ENCODE peak calls at places on chromosome 11, in five cellular contexts. A, X, U, K and T are unnamed samples.

GRCh38 chr11:35792148-35792845 is 129.7 kb downstream of the TRIM44 start:
- DNase-seq in A (no peak), X (no peak), U (no peak), K (no peak), T (no peak)

GRCh38 chr11:82043316-82043715 is 690.3 kb downstream of the FAM181B start:
- DNase-seq in A (no peak), X (no peak), U (no peak), K (no peak), T (no peak)

GRCh38 chr11:57800444-57801184 is 39.0 kb downstream of the CTNND1 start:
- DNase-seq in A (peak; percentile 51), X (no peak), U (peak; percentile 43), K (no peak), T (peak; percentile 35)

GRCh38 chr11:1148752-1149180 is 9.0 kb upstream of the MUC5AC start:
- DNase-seq in A (no peak), X (no peak), U (no peak), K (no peak), T (no peak)

GRCh38 chr11:79694368-79694767 is 253.5 kb upstream of the TENM4 start:
- DNase-seq in A (no peak), X (no peak), U (no peak), K (no peak), T (no peak)

GRCh38 chr11:76735841-76736240 is 47.3 kb upstream of the TSKU start:
- DNase-seq in A (no peak), X (no peak), U (no peak), K (no peak), T (no peak)

GRCh38 chr11:69819541-69820070 is 390 bp upstream of the FGF3 start:
- DNase-seq in A (peak; percentile 57), X (no peak), U (no peak), K (no peak), T (no peak)

GRCh38 chr11:65430406-65431217 is 8.0 kb downstream of the NEAT1 start:
- DNase-seq in A (no peak), X (no peak), U (no peak), K (peak; percentile 6), T (no peak)

GRCh38 chr11:60194511-60194910 is 11.6 kb upstream of the MS4A6A start:
- DNase-seq in A (no peak), X (no peak), U (no peak), K (no peak), T (no peak)

GRCh38 chr11:225734-226453 is 10.2 kb downstream of the SIRT3 start:
- DNase-seq in A (no peak), X (no peak), U (no peak), K (no peak), T (peak; percentile 20)

GRCh38 chr11:60127311-60127811 is 38.9 kb downstream of the MS4A2 start:
- DNase-seq in A (no peak), X (no peak), U (no peak), K (no peak), T (peak; percentile 16)

GRCh38 chr11:119323532-119324033 is 6.7 kb upstream of the MCAM start:
- DNase-seq in A (peak; percentile 82), X (peak; percentile 86), U (no peak), K (peak; percentile 75), T (no peak)

GRCh38 chr11:121839821-121840220 is 276.2 kb downstream of the BLID start:
- DNase-seq in A (no peak), X (no peak), U (no peak), K (no peak), T (no peak)

GRCh38 chr11:79834015-79834414 is 393.2 kb upstream of the TENM4 start:
- DNase-seq in A (no peak), X (no peak), U (no peak), K (no peak), T (no peak)

GRCh38 chr11:17773674-17774073 is 39.1 kb downstream of the KCNC1 start:
- DNase-seq in A (no peak), X (no peak), U (no peak), K (no peak), T (no peak)

GRCh38 chr11:35083181-35084061 is 55.5 kb upstream of the CD44 start:
- DNase-seq in A (peak; percentile 38), X (no peak), U (peak; percentile 98), K (peak; percentile 19), T (peak; percentile 98)

GRCh38 chr11:118438314-118438931 is 2.1 kb downstream of the KMT2A start:
- DNase-seq in A (peak; percentile 63), X (peak; percentile 41), U (peak; percentile 47), K (no peak), T (peak; percentile 39)

GRCh38 chr11:26949846-26950245 is 44.1 kb upstream of the FIBIN start:
- DNase-seq in A (no peak), X (no peak), U (no peak), K (no peak), T (no peak)

GRCh38 chr11:130671801-130672700 is 223.6 kb downstream of the ADAMTS15 start:
- DNase-seq in A (no peak), X (peak; percentile 28), U (peak; percentile 89), K (no peak), T (no peak)

GRCh38 chr11:10355257-10355661 is 50.4 kb downstream of the ADM start:
- DNase-seq in A (no peak), X (no peak), U (no peak), K (no peak), T (no peak)

GRCh38 chr11:72578051-72578450 is 96.2 kb downstream of the PDE2A start:
- DNase-seq in A (no peak), X (no peak), U (no peak), K (no peak), T (no peak)

GRCh38 chr11:9802291-9802861 is 138.5 kb downstream of the SWAP70 start:
- DNase-seq in A (no peak), X (no peak), U (peak; percentile 90), K (no peak), T (no peak)

GRCh38 chr11:29127456-29127855 is 889.4 kb downstream of the KCNA4 start:
- DNase-seq in A (no peak), X (no peak), U (peak; percentile 24), K (no peak), T (no peak)

GRCh38 chr11:85935751-85936150 is 80.6 kb downstream of the CCDC83 start:
- DNase-seq in A (no peak), X (no peak), U (no peak), K (no peak), T (no peak)

GRCh38 chr11:75263944-75264349 is 23.4 kb downstream of the TPBGL start:
- DNase-seq in A (no peak), X (peak; percentile 21), U (no peak), K (no peak), T (peak; percentile 71)

GRCh38 chr11:85423331-85423730 is 203.8 kb downstream of the DLG2 start:
- DNase-seq in A (no peak), X (no peak), U (no peak), K (no peak), T (no peak)

GRCh38 chr11:30254307-30255298 is 23.8 kb downstream of the FSHB start:
- DNase-seq in A (no peak), X (no peak), U (no peak), K (no peak), T (no peak)

DNA sequence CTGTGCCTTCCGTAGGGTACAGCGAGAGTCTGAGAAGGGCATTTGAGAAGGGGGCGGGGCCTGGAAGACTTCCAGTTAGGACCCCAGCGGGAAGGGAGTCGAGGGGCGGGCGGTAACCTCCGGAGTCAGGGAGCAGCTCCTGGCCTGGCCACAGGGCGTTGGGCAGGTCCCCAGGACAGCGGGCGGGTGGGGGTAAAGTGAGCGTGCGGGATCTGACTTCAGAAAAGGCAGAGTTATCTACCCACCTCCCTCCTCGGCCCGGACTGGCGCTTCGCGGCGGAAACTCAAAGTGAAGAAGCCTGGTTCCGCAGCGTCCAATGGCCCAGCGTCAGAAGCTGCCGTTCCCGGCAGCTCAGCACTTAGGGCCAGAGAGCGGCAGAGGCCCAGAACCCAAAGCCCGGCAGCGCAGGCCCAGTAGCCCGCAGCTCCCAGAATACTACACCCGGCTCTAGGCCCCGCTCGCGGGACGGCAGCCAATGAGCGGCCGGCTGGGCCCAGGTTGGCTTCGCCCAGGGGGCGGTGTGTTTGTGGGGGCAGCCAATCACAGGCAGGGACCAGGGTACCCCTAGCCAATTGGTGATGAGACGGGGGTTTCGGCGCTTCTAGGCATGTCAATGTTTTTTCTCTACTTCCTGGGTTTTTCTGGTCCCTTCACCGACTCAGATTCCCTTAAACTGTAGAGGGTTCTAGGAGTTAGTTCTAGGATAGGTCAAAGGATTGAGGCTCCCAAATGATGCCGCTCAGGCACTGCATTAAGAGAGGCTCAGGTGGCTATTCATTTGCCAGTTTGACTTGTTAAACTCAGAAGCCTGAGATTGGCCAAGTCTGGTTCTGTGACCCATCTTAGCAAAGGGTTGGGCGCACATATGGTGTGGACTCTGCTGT is at the start of gene TRIM68:
- DNase-seq in A (peak; percentile 97), X (peak; percentile 96), U (peak; percentile 88), K (peak; percentile 92), T (peak; percentile 63)
- TF ChIP-seq CTCF in A (no peak), X (no peak), U (no peak), K (no peak), T (no peak)

GRCh38 chr11:62981743-62982142 is 3.0 kb downstream of the SLC22A6 start:
- DNase-seq in A (peak; percentile 55), X (no peak), U (no peak), K (no peak), T (no peak)
- TF ChIP-seq CTCF in A (peak; percentile 56), X (no peak), U (no peak), K (no peak), T (no peak)

GRCh38 chr11:68143310-68143689 is 22.1 kb upstream of the CHKA start:
- DNase-seq in A (no peak), X (no peak), U (no peak), K (no peak), T (no peak)

GRCh38 chr11:68146704-68147474 is 25.7 kb upstream of the CHKA start:
- DNase-seq in A (no peak), X (no peak), U (no peak), K (no peak), T (peak; percentile 40)

GRCh38 chr11:68145120-68145866 is 24.1 kb upstream of the CHKA start:
- DNase-seq in A (no peak), X (no peak), U (no peak), K (no peak), T (no peak)

GRCh38 chr11:68148071-68148805 is 27.1 kb upstream of the CHKA start:
- DNase-seq in A (no peak), X (no peak), U (no peak), K (no peak), T (no peak)

DNA sequence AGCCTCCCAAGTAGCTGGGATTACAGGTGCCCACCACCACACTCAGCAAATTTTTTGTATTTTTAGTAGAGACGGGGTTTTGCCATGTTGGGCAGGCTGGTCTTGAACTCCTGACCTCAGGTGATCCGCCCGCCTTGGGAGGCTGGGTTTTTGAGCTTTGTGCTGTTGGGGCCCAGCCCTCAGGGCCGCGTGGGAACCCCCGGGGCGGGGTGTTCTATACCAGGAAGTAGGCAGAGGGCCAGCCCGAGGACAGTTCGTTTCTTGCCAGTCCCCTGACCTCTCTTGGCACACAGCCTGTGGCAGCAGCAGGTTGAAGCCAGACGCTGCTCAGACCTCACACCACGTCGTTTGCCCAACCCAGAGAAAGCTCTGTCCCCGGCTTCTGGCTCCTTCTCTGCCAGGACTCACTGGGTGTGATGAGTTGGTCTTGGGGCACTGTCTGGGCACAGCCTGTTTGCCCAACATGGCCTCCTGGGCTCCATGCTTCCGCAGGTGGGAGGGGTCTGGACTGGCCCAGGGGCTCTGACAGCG is 24.9 kb upstream of the CHKA start:
- DNase-seq in A (no peak), X (no peak), U (no peak), K (peak; percentile 56), T (no peak)
- TF ChIP-seq CTCF in A (no peak), X (no peak), U (no peak), K (no peak), T (no peak)

DNA sequence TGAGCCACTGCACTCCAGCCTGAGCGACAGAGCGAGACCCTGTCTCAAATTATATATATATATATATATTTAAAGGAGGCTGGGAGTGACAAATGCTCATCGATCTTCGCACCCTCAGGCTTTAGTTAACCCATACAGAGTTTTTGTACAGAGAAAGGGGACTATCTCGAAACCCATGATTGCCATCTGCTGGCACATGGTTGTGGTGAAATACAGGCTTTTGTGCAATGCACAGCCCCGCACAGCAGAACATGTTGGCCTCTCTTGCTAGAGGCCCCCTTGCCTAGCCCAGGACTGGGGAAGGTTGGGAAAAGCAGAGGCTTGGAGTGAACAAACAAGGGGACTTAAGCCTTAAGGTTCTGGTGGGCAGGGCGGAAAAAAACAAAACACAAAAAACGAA is 3.6 kb downstream of the MYBPC3 start:
- DNase-seq in A (no peak), X (peak; percentile 55), U (no peak), K (no peak), T (no peak)
- TF ChIP-seq CTCF in A (peak; percentile 43), X (no peak), U (peak; percentile 17), K (no peak), T (peak; percentile 18)